ENCODE peak calls at places on chromosomes 7 and 10, in six cellular contexts. Q is SK-N-SH, K is HepG2, B is K562, R is H1, P is GM12878. C is an unnamed sample.

GRCh38 chr10:53699684-53700083 is 927.1 kb upstream of the MBL2 start:
- DNase-seq in P (no peak), Q (peak; percentile 52), K (no peak), R (no peak), B (no peak), C (no peak)

GRCh38 chr10:132511092-132511491 is 26.5 kb upstream of the INPP5A start:
- DNase-seq in B (peak; percentile 10), P (peak; percentile 1), R (no peak), Q (no peak), K (no peak), C (no peak)

GRCh38 chr7:150567168-150567567 is at the start of gene GIMAP4:
- DNase-seq in B (no peak), R (no peak), Q (no peak), K (no peak), P (no peak), C (no peak)

GRCh38 chr10:608331-609265 is 80.9 kb downstream of the DIP2C start:
- DNase-seq in R (no peak), Q (no peak), K (no peak), B (no peak), P (peak; percentile 100), C (no peak)

GRCh38 chr7:12017046-12017445 is 185.0 kb upstream of the THSD7A start:
- DNase-seq in Q (no peak), P (no peak), B (no peak), K (no peak), R (no peak), C (no peak)

GRCh38 chr7:29434405-29434804 is 129.2 kb upstream of the PRR15 start:
- DNase-seq in K (no peak), B (no peak), R (no peak), P (no peak), Q (no peak), C (no peak)

GRCh38 chr7:74178632-74179031 is 4.5 kb downstream of the EIF4H start:
- DNase-seq in Q (no peak), P (no peak), B (peak; percentile 28), K (no peak), R (no peak), C (no peak)

GRCh38 chr10:82294874-82295378 is 419.9 kb downstream of the NRG3 start:
- DNase-seq in Q (no peak), P (no peak), K (no peak), R (no peak), B (no peak), C (no peak)

GRCh38 chr10:77036993-77037734 is 600.4 kb downstream of the KCNMA1 start:
- DNase-seq in R (peak; percentile 65), P (no peak), B (peak; percentile 53), K (peak; percentile 9), Q (peak; percentile 27), C (no peak)

GRCh38 chr10:990808-991207 is 2.6 kb downstream of the GTPBP4 start:
- DNase-seq in K (no peak), B (no peak), Q (no peak), R (no peak), P (no peak), C (no peak)

GRCh38 chr10:91541481-91541880 is 91.4 kb downstream of the PPP1R3C start:
- DNase-seq in K (no peak), B (no peak), Q (no peak), R (no peak), P (no peak), C (no peak)

GRCh38 chr10:104321716-104322415 is 16.4 kb downstream of the ITPRIP start:
- DNase-seq in P (no peak), K (no peak), R (no peak), Q (no peak), B (no peak), C (no peak)

GRCh38 chr10:95819620-95820329 is 63.8 kb downstream of the ENTPD1 start:
- DNase-seq in R (no peak), P (no peak), K (no peak), Q (no peak), B (no peak), C (no peak)

GRCh38 chr10:109914966-109915365 is 8.3 kb downstream of the XPNPEP1 start:
- DNase-seq in P (peak; percentile 41), B (peak; percentile 18), Q (no peak), K (peak; percentile 61), R (no peak), C (peak; percentile 69)

GRCh38 chr7:91789558-91789957 is 90.9 kb downstream of the MTERF1 start:
- DNase-seq in K (no peak), R (no peak), P (no peak), B (no peak), Q (no peak), C (no peak)

GRCh38 chr7:94115316-94115715 is 111.2 kb upstream of the BET1 start:
- DNase-seq in B (no peak), Q (no peak), K (no peak), P (no peak), R (no peak), C (no peak)

GRCh38 chr10:118763202-118763988 is 8.6 kb upstream of the CACUL1 start:
- DNase-seq in R (no peak), B (no peak), K (no peak), Q (no peak), P (no peak), C (no peak)

GRCh38 chr10:118754132-118754555 is 626 bp downstream of the CACUL1 start:
- DNase-seq in P (no peak), K (peak; percentile 35), Q (peak; percentile 60), R (peak; percentile 69), B (peak; percentile 52), C (no peak)

GRCh38 chr10:118754556-118755423 is at the start of gene CACUL1:
- DNase-seq in K (peak; percentile 97), Q (peak; percentile 100), P (peak; percentile 98), B (peak; percentile 97), R (peak; percentile 99), C (peak; percentile 100)

GRCh38 chr10:118760265-118760664 is 5.5 kb upstream of the CACUL1 start:
- DNase-seq in B (no peak), P (no peak), Q (no peak), K (no peak), R (no peak), C (no peak)

GRCh38 chr10:118758449-118758848 is 3.7 kb upstream of the CACUL1 start:
- DNase-seq in R (no peak), B (no peak), K (no peak), Q (no peak), P (no peak), C (no peak)
- TF ChIP-seq CHD2 in R (no peak), B (no peak), K (no peak), Q (no peak), P (no peak), C (no peak)

GRCh38 chr10:31952066-31952465 is 23.4 kb upstream of the ARHGAP12 start:
- DNase-seq in R (no peak), Q (no peak), K (no peak), P (no peak), B (peak; percentile 91), C (no peak)

GRCh38 chr10:31949266-31949665 is 20.6 kb upstream of the ARHGAP12 start:
- DNase-seq in B (no peak), Q (no peak), K (no peak), R (no peak), P (no peak), C (no peak)

GRCh38 chr10:31954410-31955191 is 26.0 kb upstream of the ARHGAP12 start:
- DNase-seq in Q (no peak), B (no peak), R (peak; percentile 16), K (peak; percentile 71), P (no peak), C (no peak)

GRCh38 chr10:31956200-31956946 is 27.7 kb upstream of the ARHGAP12 start:
- DNase-seq in Q (no peak), K (no peak), B (no peak), P (no peak), R (no peak), C (no peak)

DNA sequence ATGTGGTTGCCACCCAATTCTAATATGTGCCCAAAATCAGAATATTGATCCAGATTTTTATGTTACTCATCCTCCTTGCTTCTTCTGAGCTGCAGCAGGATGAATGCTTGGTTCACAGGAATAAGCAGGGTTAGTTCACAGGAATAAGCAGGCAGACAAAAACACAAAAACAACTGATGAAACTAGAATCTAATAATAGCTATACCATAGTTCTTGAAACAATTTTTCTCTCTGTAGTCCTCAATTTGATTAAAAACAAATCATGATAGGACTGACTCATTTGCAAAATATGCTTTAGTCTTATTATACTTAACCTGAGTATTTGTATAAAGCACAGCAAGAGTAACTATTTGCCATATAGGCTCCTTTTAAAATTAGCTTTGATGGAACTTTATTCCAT is 24.4 kb upstream of the ARHGAP12 start:
- DNase-seq in P (no peak), R (no peak), K (no peak), Q (no peak), B (no peak), C (no peak)
- TF ChIP-seq CHD2 in P (no peak), R (no peak), K (no peak), Q (no peak), B (no peak), C (no peak)

DNA sequence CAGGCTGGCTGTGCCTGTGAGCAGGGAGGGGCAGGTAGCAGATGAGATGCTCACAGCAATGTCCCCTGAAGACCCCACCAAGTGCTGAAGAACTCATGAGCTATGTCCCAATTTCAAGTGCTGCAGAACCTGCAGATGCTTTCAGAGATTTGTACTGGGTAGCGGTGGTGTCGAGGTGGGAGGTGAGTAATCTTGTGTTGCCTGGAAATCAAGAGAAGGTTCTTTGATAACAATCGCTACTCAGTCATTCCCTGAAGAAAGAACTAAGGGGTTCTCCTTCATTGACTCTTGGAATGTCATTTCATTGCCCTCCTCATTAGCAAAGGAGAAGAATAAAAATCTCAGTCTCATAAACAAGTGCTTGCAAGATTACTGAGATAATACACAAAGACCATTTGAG is 246.4 kb downstream of the EMX2 start:
- DNase-seq in R (no peak), P (no peak), Q (no peak), B (no peak), K (no peak), C (no peak)
- TF ChIP-seq CHD2 in R (no peak), P (no peak), Q (no peak), B (no peak), K (no peak), C (no peak)

GRCh38 chr10:83724471-83725241 is 414.7 kb upstream of the GHITM start:
- DNase-seq in B (no peak), Q (no peak), P (peak; percentile 40), R (no peak), K (no peak), C (no peak)
- TF ChIP-seq CHD2 in B (no peak), Q (no peak), P (no peak), R (no peak), K (no peak), C (no peak)

GRCh38 chr7:103902917-103903316 is 86.5 kb downstream of the RELN start:
- DNase-seq in B (no peak), P (no peak), K (no peak), R (no peak), Q (no peak), C (no peak)

GRCh38 chr7:103905997-103906396 is 83.5 kb downstream of the RELN start:
- DNase-seq in P (no peak), R (no peak), Q (no peak), K (no peak), B (no peak), C (no peak)
- TF ChIP-seq CHD2 in P (no peak), R (no peak), Q (no peak), K (no peak), B (no peak), C (no peak)

C was measured in A549.